ENCODE peak calls at places on chromosomes 11 and 22, in ten cellular contexts. B is psoas muscle; V is uterus; H is colonic mucosa; I is CD8-positive, alpha-beta T cell; M is tibial artery; F is breast epithelium; Q is fibroblast of the aortic adventitia; S is A673; U is astrocyte of the spinal cord. J is an unnamed sample.

GRCh38 chr11:2215561-2216399 is 44.2 kb upstream of the TH start:
- DNase-seq in H (peak), F (peak), V (no peak), M (no peak), B (no peak), S (no peak), Q (no peak), I (no peak), U (no peak), J (no peak)

GRCh38 chr22:29184886-29185575 is 20.7 kb upstream of the EMID1 start:
- DNase-seq in F (no peak), M (no peak), U (no peak), Q (no peak), V (no peak), I (no peak), H (no peak), S (no peak), B (no peak), J (no peak)

GRCh38 chr11:3128356-3129180 is 36.5 kb downstream of the OSBPL5 start:
- DNase-seq in M (no peak), H (no peak), B (peak), V (peak), F (no peak), U (no peak), I (no peak), S (no peak), Q (no peak), J (no peak)

GRCh38 chr11:8015753-8016239 is 28.7 kb downstream of the EIF3F start:
- DNase-seq in B (no peak), F (no peak), Q (peak), H (peak), U (peak), M (no peak), V (no peak), I (no peak), S (no peak), J (peak)

GRCh38 chr11:93537022-93537421 is 6.2 kb downstream of the SMCO4 start:
- DNase-seq in I (no peak), M (peak), H (no peak), V (peak), S (no peak), U (no peak), Q (no peak), B (peak), F (no peak), J (no peak)

GRCh38 chr22:25930083-25930482 is 188.1 kb downstream of the MYO18B start:
- DNase-seq in I (no peak), U (no peak), M (no peak), H (no peak), F (no peak), Q (no peak), B (no peak), V (no peak), S (no peak), J (no peak)

GRCh38 chr11:66239998-66240780 is 28.2 kb upstream of the RAB1B start:
- DNase-seq in F (no peak), V (no peak), M (no peak), S (no peak), I (no peak), Q (no peak), U (no peak), B (no peak), H (no peak), J (no peak)

GRCh38 chr22:34903416-34903815 is 162.5 kb upstream of the ISX start:
- DNase-seq in U (no peak), F (no peak), S (no peak), M (no peak), I (no peak), V (no peak), Q (no peak), B (no peak), H (no peak), J (no peak)

GRCh38 chr22:21832291-21833290 is 34.9 kb downstream of the MAPK1 start:
- DNase-seq in Q (peak), I (no peak), M (no peak), S (no peak), B (no peak), F (no peak), H (no peak), U (no peak), V (no peak), J (peak)

GRCh38 chr11:69257838-69258658 is 35.9 kb upstream of the MYEOV start:
- DNase-seq in M (no peak), Q (no peak), H (no peak), S (no peak), U (no peak), B (no peak), F (no peak), V (no peak), I (no peak), J (no peak)

GRCh38 chr11:117497206-117497951 is 169.7 kb downstream of the CEP164 start:
- DNase-seq in H (no peak), M (no peak), S (no peak), V (no peak), I (no peak), Q (no peak), F (no peak), U (no peak), B (no peak), J (no peak)

GRCh38 chr11:85118151-85118550 is 509.0 kb downstream of the DLG2 start:
- DNase-seq in U (peak), S (no peak), I (no peak), M (no peak), Q (no peak), B (no peak), V (no peak), F (no peak), H (no peak), J (no peak)

GRCh38 chr11:128553662-128554392 is 33.5 kb downstream of the ETS1 start:
- DNase-seq in H (no peak), U (peak), I (no peak), S (peak), M (no peak), V (no peak), F (no peak), B (no peak), Q (peak), J (peak)

GRCh38 chr11:99571094-99571493 is 550.3 kb downstream of the CNTN5 start:
- DNase-seq in S (no peak), B (no peak), H (no peak), Q (no peak), U (no peak), F (no peak), I (no peak), V (no peak), M (no peak), J (no peak)

GRCh38 chr22:40042312-40042711 is 47.6 kb downstream of the FAM83F start:
- DNase-seq in S (no peak), M (no peak), I (no peak), H (no peak), U (no peak), Q (no peak), V (no peak), F (no peak), B (no peak), J (no peak)

GRCh38 chr11:90476442-90477007 is 253.7 kb upstream of the CHORDC1 start:
- DNase-seq in B (no peak), F (no peak), H (no peak), S (peak), I (no peak), U (peak), Q (peak), M (no peak), V (no peak), J (no peak)

GRCh38 chr11:69638941-69639681 is 1.8 kb upstream of the CCND1 start:
- DNase-seq in Q (peak), V (peak), F (peak), S (peak), M (peak), H (peak), U (peak), B (peak), I (no peak), J (peak)

GRCh38 chr11:108853864-108854263 is 189.0 kb downstream of the DDX10 start:
- DNase-seq in M (no peak), H (no peak), Q (peak), F (no peak), B (no peak), U (peak), V (no peak), S (peak), I (peak), J (no peak)

GRCh38 chr22:48894064-48894671 is 933.5 kb downstream of the BRD1 start:
- DNase-seq in Q (no peak), H (peak), U (no peak), F (no peak), S (peak), I (no peak), V (no peak), B (no peak), M (no peak), J (no peak)

GRCh38 chr11:74134661-74135515 is 35.9 kb downstream of the C2CD3 start:
- DNase-seq in F (no peak), H (no peak), I (no peak), Q (no peak), V (no peak), B (no peak), S (no peak), U (peak), M (no peak), J (peak)

GRCh38 chr11:119651802-119652584 is 77.0 kb downstream of the NECTIN1 start:
- DNase-seq in H (no peak), I (no peak), B (no peak), F (no peak), Q (peak), V (no peak), S (no peak), U (no peak), M (no peak), J (no peak)

GRCh38 chr22:48829908-48830307 is 997.8 kb downstream of the BRD1 start:
- DNase-seq in M (no peak), F (no peak), I (no peak), H (no peak), Q (no peak), V (no peak), B (no peak), S (no peak), U (no peak), J (no peak)

GRCh38 chr22:43895986-43896645 is 4.3 kb upstream of the PNPLA5 start:
- DNase-seq in B (no peak), H (no peak), Q (no peak), M (no peak), V (no peak), F (no peak), I (no peak), U (no peak), S (no peak), J (no peak)
- TF ChIP-seq CTCF in B (no peak), H (no peak), Q (no peak), M (no peak), V (no peak), F (no peak), I (no peak), U (peak), S (no peak), J (peak)

DNA sequence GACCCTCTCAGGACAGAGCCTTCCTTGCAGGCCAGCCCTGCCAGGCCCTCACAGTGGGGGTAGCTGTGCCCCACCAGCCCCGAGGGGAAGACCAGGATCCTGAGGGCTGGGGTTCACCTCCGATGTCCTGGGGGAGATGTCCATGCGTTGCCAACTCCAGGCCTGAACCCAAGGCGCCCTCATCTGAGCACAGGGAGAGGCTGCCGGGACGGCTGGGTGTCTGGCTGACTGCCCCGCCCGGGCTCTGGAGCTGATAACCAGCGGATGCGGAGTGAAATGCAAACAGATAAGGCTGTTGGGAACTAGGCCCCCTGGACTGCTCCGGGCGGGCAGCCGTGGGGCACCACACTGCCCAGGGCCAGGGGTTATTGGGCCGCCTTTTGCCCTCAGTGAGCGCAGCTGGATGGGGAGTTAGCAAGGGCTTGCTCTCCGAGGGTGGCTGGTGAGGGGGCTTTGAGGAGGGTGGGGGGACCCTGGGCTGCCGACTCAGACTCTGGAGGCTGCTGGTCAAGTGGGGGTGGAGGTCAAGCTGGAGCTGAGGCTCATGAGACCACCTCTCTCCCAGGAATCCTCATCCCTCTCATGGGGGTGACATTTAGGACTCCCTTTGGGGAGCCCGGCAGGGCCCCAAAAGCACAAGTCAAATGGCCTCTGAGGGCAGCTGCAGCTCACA is 5.6 kb upstream of the MUC6 start:
- DNase-seq in U (no peak), B (peak), V (no peak), H (peak), S (no peak), F (no peak), M (no peak), I (no peak), Q (peak), J (no peak)
- TF ChIP-seq CTCF in U (no peak), B (no peak), V (no peak), H (no peak), S (no peak), F (no peak), M (no peak), I (no peak), Q (no peak), J (no peak)

GRCh38 chr22:32901925-32902324 is 100.4 kb downstream of the TIMP3 start:
- DNase-seq in H (no peak), I (no peak), U (no peak), F (no peak), S (no peak), M (no peak), B (no peak), Q (no peak), V (no peak), J (no peak)
- TF ChIP-seq CTCF in H (no peak), I (no peak), U (no peak), F (no peak), S (no peak), M (no peak), B (no peak), Q (no peak), V (no peak), J (no peak)

DNA sequence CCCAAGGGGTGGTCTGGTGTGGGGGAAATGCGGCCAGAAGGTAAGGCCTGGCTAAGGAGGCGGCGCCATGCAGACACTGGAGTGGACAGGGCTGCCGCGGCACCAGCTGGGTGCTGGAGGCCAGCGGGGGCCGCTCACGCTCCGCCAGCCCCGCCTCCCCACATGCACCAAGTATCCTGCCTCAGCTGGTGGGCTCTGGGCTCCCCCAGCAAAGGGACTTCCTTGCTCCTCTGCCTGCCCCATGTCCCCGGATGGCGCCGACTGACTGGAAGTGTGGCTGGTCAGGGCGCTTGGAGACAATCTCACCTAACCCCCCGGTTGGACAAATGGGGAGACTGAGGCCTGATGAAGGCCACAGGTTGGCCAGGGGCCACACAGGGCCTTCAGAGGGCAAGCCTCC is 7.6 kb upstream of the CHADL start:
- DNase-seq in B (no peak), F (no peak), M (no peak), H (no peak), I (no peak), Q (no peak), V (no peak), U (no peak), S (no peak), J (no peak)
- TF ChIP-seq CTCF in B (no peak), F (no peak), M (no peak), H (no peak), I (no peak), Q (no peak), V (no peak), U (no peak), S (no peak), J (no peak)

J was measured in HFFc6.